ENCODE peak calls at places on chromosomes 16 and 17, in four cellular contexts. S is D341Med, T is AG08395, H is MV-4-11. Q is an unnamed sample.

GRCh38 chr16:81263470-81264200 is 25.1 kb downstream of the BCO1 start:
- DNase-seq in S (no peak), T (no peak), H (no peak), Q (no peak)

GRCh38 chr17:30530346-30531025 is 53.3 kb downstream of the GOSR1 start:
- DNase-seq in S (no peak), T (peak; percentile 82), H (no peak), Q (no peak)

GRCh38 chr16:31242197-31242596 is 17.6 kb upstream of the ITGAM start:
- DNase-seq in S (no peak), T (no peak), H (no peak), Q (no peak)

GRCh38 chr16:23504453-23505179 is 5.7 kb downstream of the GGA2 start:
- DNase-seq in S (no peak), T (peak; percentile 85), H (peak; percentile 95), Q (peak; percentile 27)

GRCh38 chr16:81945665-81946064 is 65.6 kb downstream of the SDR42E1 start:
- DNase-seq in S (no peak), T (peak; percentile 72), H (no peak), Q (no peak)

GRCh38 chr17:63042443-63042842 is 76.4 kb downstream of the TANC2 start:
- DNase-seq in S (no peak), T (no peak), H (no peak), Q (no peak)

GRCh38 chr17:307741-308507 is 44.7 kb downstream of the RPH3AL start:
- DNase-seq in S (no peak), T (peak; percentile 30), H (no peak), Q (no peak)

GRCh38 chr16:76268824-76269223 is 8.4 kb upstream of the CNTNAP4 start:
- DNase-seq in S (no peak), T (no peak), H (no peak), Q (no peak)

GRCh38 chr17:33142703-33143299 is 150.3 kb downstream of the ASIC2 start:
- DNase-seq in S (no peak), T (peak; percentile 39), H (peak; percentile 20), Q (peak; percentile 32)

GRCh38 chr16:8622315-8622656 is 788 bp downstream of the METTL22 start:
- DNase-seq in S (peak; percentile 46), T (no peak), H (no peak), Q (no peak)

GRCh38 chr17:27808629-27809028 is 8.3 kb upstream of the NOS2 start:
- DNase-seq in S (no peak), T (no peak), H (no peak), Q (no peak)

GRCh38 chr16:12434567-12434966 is 369.1 kb downstream of the CPPED1 start:
- DNase-seq in S (no peak), T (no peak), H (no peak), Q (no peak)

GRCh38 chr17:6098050-6098449 is 27.9 kb downstream of the WSCD1 start:
- DNase-seq in S (no peak), T (no peak), H (no peak), Q (no peak)

GRCh38 chr17:69672924-69673323 is 258.4 kb downstream of the MAP2K6 start:
- DNase-seq in S (no peak), T (peak; percentile 70), H (no peak), Q (no peak)

Q was measured in KBM-7.